ENCODE peak calls at places on chromosomes 7 and 10, in seven cellular contexts. J, S, Q, T, L, U and H are unnamed samples.

GRCh38 chr7:121519548-121520521 is 123.7 kb upstream of the FAM3C start:
- DNase-seq in J (no peak), S (no peak), Q (peak), T (no peak), L (no peak), U (peak), H (no peak)

GRCh38 chr7:87369216-87369615 is 23.8 kb downstream of the CROT start:
- DNase-seq in J (no peak), S (no peak), Q (no peak), T (no peak), L (no peak), U (no peak), H (no peak)

GRCh38 chr10:25758041-25758457 is 176.0 kb upstream of the MYO3A start:
- DNase-seq in J (peak), S (peak), Q (peak), T (peak), L (no peak), U (peak), H (no peak)

GRCh38 chr7:121107923-121108498 is 119.5 kb downstream of the CPED1 start:
- DNase-seq in J (no peak), S (peak), Q (peak), T (no peak), L (no peak), U (peak), H (no peak)

GRCh38 chr7:132430041-132430440 is 146.2 kb downstream of the PLXNA4 start:
- DNase-seq in J (no peak), S (no peak), Q (no peak), T (no peak), L (no peak), U (peak), H (no peak)

GRCh38 chr10:57992321-57993077 is 275.2 kb downstream of the IPMK start:
- DNase-seq in J (no peak), S (no peak), Q (peak), T (no peak), L (no peak), U (peak), H (no peak)

GRCh38 chr7:33485746-33486491 is 356.6 kb downstream of the BBS9 start:
- DNase-seq in J (no peak), S (no peak), Q (peak), T (no peak), L (no peak), U (no peak), H (no peak)

GRCh38 chr10:129793479-129793878 is 170.6 kb downstream of the EBF3 start:
- DNase-seq in J (no peak), S (no peak), Q (no peak), T (no peak), L (no peak), U (no peak), H (no peak)

GRCh38 chr10:69629897-69630650 is at the start of gene FAM241B:
- DNase-seq in J (peak), S (peak), Q (peak), T (peak), L (peak), U (peak), H (no peak)

GRCh38 chr7:1794888-1795542 is 124.9 kb downstream of the ELFN1 start:
- DNase-seq in J (no peak), S (no peak), Q (no peak), T (no peak), L (no peak), U (no peak), H (no peak)

GRCh38 chr10:72742077-72742476 is 50.1 kb downstream of the MCU start:
- DNase-seq in J (no peak), S (no peak), Q (no peak), T (no peak), L (no peak), U (no peak), H (no peak)

GRCh38 chr10:44817961-44818649 is 93.0 kb upstream of the TMEM72 start:
- DNase-seq in J (no peak), S (no peak), Q (no peak), T (no peak), L (no peak), U (no peak), H (no peak)

GRCh38 chr7:74149556-74149955 is 24.6 kb upstream of the EIF4H start:
- DNase-seq in J (no peak), S (no peak), Q (no peak), T (no peak), L (no peak), U (no peak), H (no peak)

GRCh38 chr7:32089678-32090077 is 19.5 kb upstream of the PDE1C start:
- DNase-seq in J (no peak), S (no peak), Q (no peak), T (no peak), L (no peak), U (no peak), H (no peak)

GRCh38 chr10:103724771-103725170 is 130.6 kb downstream of the SH3PXD2A start:
- DNase-seq in J (no peak), S (no peak), Q (peak), T (no peak), L (no peak), U (no peak), H (no peak)

GRCh38 chr10:114471906-114472873 is 67.9 kb upstream of the AFAP1L2 start:
- DNase-seq in J (no peak), S (no peak), Q (peak), T (no peak), L (no peak), U (no peak), H (no peak)

GRCh38 chr7:100679927-100680588 is 6.5 kb downstream of the GNB2 start:
- DNase-seq in J (no peak), S (no peak), Q (no peak), T (no peak), L (peak), U (no peak), H (no peak)

GRCh38 chr10:89515031-89515841 is 20.2 kb downstream of the SLC16A12 start:
- DNase-seq in J (no peak), S (no peak), Q (peak), T (no peak), L (no peak), U (peak), H (peak)

GRCh38 chr10:76086571-76087260 is 655.3 kb downstream of the LRMDA start:
- DNase-seq in J (no peak), S (peak), Q (peak), T (peak), L (no peak), U (peak), H (peak)

GRCh38 chr10:107025676-107026075 is 138.8 kb downstream of the SORCS1 start:
- DNase-seq in J (no peak), S (no peak), Q (no peak), T (no peak), L (no peak), U (no peak), H (no peak)

GRCh38 chr7:112118581-112119566 is 87.3 kb downstream of the DOCK4 start:
- DNase-seq in J (no peak), S (no peak), Q (no peak), T (no peak), L (peak), U (no peak), H (no peak)

GRCh38 chr10:97517778-97518561 is 19.2 kb downstream of the UBTD1 start:
- DNase-seq in J (no peak), S (no peak), Q (peak), T (peak), L (no peak), U (no peak), H (no peak)

GRCh38 chr10:28841625-28842024 is 164.3 kb downstream of the BAMBI start:
- DNase-seq in J (no peak), S (no peak), Q (no peak), T (no peak), L (no peak), U (peak), H (peak)

GRCh38 chr10:83952273-83952672 is 187.0 kb upstream of the GHITM start:
- DNase-seq in J (no peak), S (no peak), Q (no peak), T (no peak), L (no peak), U (no peak), H (no peak)

GRCh38 chr7:40804477-40805215 is 669.8 kb downstream of the SUGCT start:
- DNase-seq in J (no peak), S (no peak), Q (no peak), T (no peak), L (no peak), U (no peak), H (no peak)

GRCh38 chr10:11866199-11866925 is 43.2 kb downstream of the PROSER2 start:
- DNase-seq in J (no peak), S (no peak), Q (no peak), T (no peak), L (no peak), U (no peak), H (no peak)

GRCh38 chr10:93859049-93859655 is 34.6 kb upstream of the SLC35G1 start:
- DNase-seq in J (no peak), S (peak), Q (no peak), T (no peak), L (no peak), U (peak), H (no peak)

GRCh38 chr7:107960306-107960705 is 42.7 kb downstream of the LAMB1 start:
- DNase-seq in J (no peak), S (no peak), Q (no peak), T (no peak), L (no peak), U (no peak), H (no peak)

GRCh38 chr10:126588024-126588423 is 82.5 kb downstream of the C10orf90 start:
- DNase-seq in J (no peak), S (no peak), Q (no peak), T (no peak), L (no peak), U (no peak), H (no peak)

GRCh38 chr7:132882714-132883428 is 199.0 kb downstream of the CHCHD3 start:
- DNase-seq in J (no peak), S (no peak), Q (no peak), T (no peak), L (no peak), U (no peak), H (no peak)

GRCh38 chr10:1601371-1601906 is 135.9 kb downstream of the ADARB2 start:
- DNase-seq in J (no peak), S (no peak), Q (no peak), T (no peak), L (no peak), U (no peak), H (no peak)

GRCh38 chr7:121076350-121077164 is 88.0 kb downstream of the CPED1 start:
- DNase-seq in J (no peak), S (no peak), Q (peak), T (no peak), L (no peak), U (peak), H (peak)

GRCh38 chr7:124022551-124022950 is 10.3 kb downstream of the TMEM229A start:
- DNase-seq in J (no peak), S (no peak), Q (peak), T (no peak), L (no peak), U (no peak), H (no peak)

GRCh38 chr10:78286675-78287074 is 253.0 kb downstream of the RPS24 start:
- DNase-seq in J (no peak), S (no peak), Q (no peak), T (no peak), L (no peak), U (no peak), H (no peak)